ENCODE peak calls at places on chromosome 9, in six cellular contexts. S, B, M, V, Z and E are unnamed samples. For H3K4me1, the result is how much of the 10 kb centered on the place peaks cover.

GRCh38 chr9:3281399-3281798 is 244.4 kb downstream of the RFX3 start:
- DNase-seq in M (no peak), V (no peak), S (no peak), B (no peak), Z (no peak), E (no peak)

GRCh38 chr9:36892279-36892678 is 141.8 kb downstream of the PAX5 start:
- DNase-seq in S (no peak), B (no peak), M (no peak), Z (no peak), V (no peak), E (no peak)

GRCh38 chr9:130356033-130356432 is 88.7 kb upstream of the ASS1 start:
- DNase-seq in M (peak), S (no peak), B (no peak), V (no peak), Z (no peak), E (peak)

GRCh38 chr9:91560301-91560700 is 136.7 kb upstream of the NFIL3 start:
- DNase-seq in V (no peak), S (no peak), B (no peak), M (no peak), Z (no peak), E (no peak)

GRCh38 chr9:115992834-115993233 is 160.8 kb upstream of the PAPPA start:
- DNase-seq in B (no peak), V (no peak), M (no peak), Z (no peak), S (no peak), E (no peak)

GRCh38 chr9:131087354-131087893 is 8.9 kb upstream of the AIF1L start:
- DNase-seq in M (no peak), S (no peak), V (no peak), B (no peak), Z (no peak), E (no peak)

GRCh38 chr9:27188426-27188825 is 79.4 kb downstream of the TEK start:
- DNase-seq in Z (no peak), V (no peak), S (no peak), M (no peak), B (no peak), E (no peak)

GRCh38 chr9:120783611-120784047 is 9.6 kb downstream of the FBXW2 start:
- DNase-seq in M (no peak), S (no peak), B (no peak), V (no peak), Z (no peak), E (no peak)

GRCh38 chr9:79988126-79988525 is 416.4 kb downstream of the TLE4 start:
- DNase-seq in Z (no peak), S (no peak), M (no peak), B (no peak), V (no peak), E (no peak)

GRCh38 chr9:7862170-7862569 is 62.6 kb upstream of the DMAC1 start:
- DNase-seq in V (no peak), S (no peak), Z (no peak), M (no peak), B (no peak), E (no peak)

GRCh38 chr9:74645007-74645639 is 148.0 kb downstream of the RORB start:
- DNase-seq in V (no peak), Z (no peak), S (no peak), B (peak), M (no peak), E (peak)

GRCh38 chr9:81787747-81788632 is 98.6 kb upstream of the TLE1 start:
- DNase-seq in Z (peak), V (peak), M (peak), B (no peak), S (no peak), E (no peak)

GRCh38 chr9:134492281-134492691 is 149.3 kb upstream of the COL5A1 start:
- DNase-seq in V (peak), S (no peak), M (no peak), Z (peak), B (no peak), E (no peak)

GRCh38 chr9:35168963-35169362 is 7.2 kb downstream of the UNC13B start:
- DNase-seq in B (no peak), Z (no peak), M (no peak), S (no peak), V (no peak), E (no peak)

GRCh38 chr9:135248111-135248510 is 160.6 kb downstream of the OLFM1 start:
- DNase-seq in M (no peak), B (no peak), S (no peak), V (no peak), Z (no peak), E (peak)

GRCh38 chr9:86262436-86262835 is 3.0 kb upstream of the C9orf153 start:
- DNase-seq in V (no peak), Z (no peak), M (no peak), S (no peak), B (no peak), E (no peak)

GRCh38 chr9:19924090-19924489 is 135.3 kb upstream of the SLC24A2 start:
- DNase-seq in M (no peak), V (no peak), B (no peak), S (no peak), Z (no peak), E (no peak)

GRCh38 chr9:98789765-98790600 is 6.4 kb downstream of the ANKS6 start:
- DNase-seq in S (no peak), M (no peak), V (peak), Z (no peak), B (no peak), E (no peak)

GRCh38 chr9:106069241-106069640 is 374.9 kb downstream of the TMEM38B start:
- DNase-seq in Z (no peak), B (no peak), M (no peak), S (no peak), V (no peak), E (no peak)

GRCh38 chr9:33223696-33224095 is 16.3 kb upstream of the SPINK4 start:
- DNase-seq in B (peak), Z (no peak), V (no peak), M (no peak), S (no peak), E (no peak)

GRCh38 chr9:80954521-80954920 is 734.8 kb downstream of the TLE1 start:
- DNase-seq in M (peak), Z (no peak), V (no peak), S (no peak), B (no peak), E (no peak)

GRCh38 chr9:69444021-69444420 is 119.0 kb downstream of the ENTREP1 start:
- DNase-seq in Z (no peak), V (no peak), S (no peak), B (no peak), M (no peak), E (no peak)

GRCh38 chr9:87812375-87813118 is 70.1 kb upstream of the SPATA31E1 start:
- DNase-seq in S (no peak), B (peak), M (peak), V (no peak), Z (no peak), E (no peak)

GRCh38 chr9:110452227-110452801 is 114.7 kb upstream of the TXNDC8 start:
- DNase-seq in Z (no peak), V (no peak), S (no peak), B (peak), M (no peak), E (no peak)

GRCh38 chr9:131657031-131657377 is 82.9 kb downstream of the RAPGEF1 start:
- DNase-seq in V (no peak), S (no peak), M (no peak), Z (no peak), B (peak), E (no peak)

GRCh38 chr9:83061036-83061435 is 1.9 kb downstream of the RASEF start:
- DNase-seq in Z (no peak), V (no peak), M (peak), S (no peak), B (no peak), E (no peak)

GRCh38 chr9:83065233-83065632 is 2.3 kb upstream of the RASEF start:
- DNase-seq in Z (no peak), M (no peak), B (no peak), V (no peak), S (no peak), E (no peak)

GRCh38 chr9:83062011-83062652 is 810 bp downstream of the RASEF start:
- DNase-seq in V (no peak), Z (no peak), M (peak), S (peak), B (no peak), E (peak)

GRCh38 chr9:83060557-83060956 is 2.4 kb downstream of the RASEF start:
- DNase-seq in M (peak), S (peak), V (no peak), Z (no peak), B (no peak), E (no peak)

DNA sequence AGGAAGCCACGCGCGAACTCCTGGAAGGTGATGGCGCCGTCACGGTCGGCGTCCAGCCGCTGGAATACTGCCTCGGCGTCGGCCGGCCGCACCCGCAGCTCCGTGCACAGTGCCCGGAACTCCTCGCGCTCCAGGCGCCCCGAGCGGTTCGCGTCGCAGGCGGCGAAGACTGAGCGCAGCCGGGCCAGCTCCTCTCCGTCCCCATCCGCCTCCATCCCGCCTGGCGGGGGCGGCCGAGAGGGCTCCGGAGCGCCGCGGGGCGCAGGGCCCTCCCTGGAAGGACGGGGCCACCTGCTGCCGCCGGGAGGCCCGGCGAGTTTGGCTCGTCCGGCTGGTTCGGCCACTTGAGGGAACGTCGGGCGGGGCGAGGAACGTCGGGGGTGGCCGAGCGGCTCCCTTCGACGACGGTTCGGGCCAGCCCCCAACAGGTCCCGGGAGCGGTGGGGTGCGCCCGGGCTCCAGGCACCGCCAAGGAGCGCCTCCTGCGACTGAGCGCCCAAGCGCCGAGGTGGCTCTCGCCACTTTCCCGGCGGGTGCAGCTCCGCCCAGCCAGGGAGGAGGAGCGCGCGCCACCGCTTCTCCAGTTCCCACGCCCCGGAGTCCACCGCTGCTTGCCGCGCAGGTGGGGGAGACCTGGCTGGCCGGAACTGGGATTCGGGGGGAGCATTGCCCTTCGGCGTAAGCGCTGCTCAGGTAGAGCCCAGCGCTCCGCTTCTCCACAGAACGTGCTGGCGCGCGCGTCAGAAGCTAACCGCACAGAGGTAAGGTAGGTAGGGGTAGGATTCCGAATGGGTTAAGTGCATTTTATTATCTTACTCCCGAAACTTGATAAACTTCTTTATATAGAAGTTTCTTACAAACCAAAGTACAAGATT is at the start of gene RASEF:
- DNase-seq in M (peak), V (no peak), S (peak), B (no peak), Z (no peak), E (peak)
- TF ChIP-seq CTCF in M (no peak), V (no peak), S (no peak), B (no peak), Z (no peak), E (no peak)

GRCh38 chr9:127961166-127961490 is 19.7 kb downstream of the EEIG1 start:
- DNase-seq in Z (no peak), B (no peak), S (peak), M (no peak), V (peak), E (no peak)
- H3K4me1 ChIP-seq in Z (half or more), B (half or more), S (under half), M (half or more), V (half or more), E (half or more)

GRCh38 chr9:438066-438465 is 223.4 kb downstream of the DOCK8 start:
- DNase-seq in S (no peak), M (no peak), B (no peak), V (no peak), Z (no peak), E (no peak)
- H3K4me3 ChIP-seq in S (no peak), M (no peak), B (no peak), V (no peak), Z (no peak), E (no peak)

GRCh38 chr9:22100626-22101025 is 91.5 kb upstream of the CDKN2B start:
- DNase-seq in M (no peak), S (no peak), Z (no peak), B (peak), V (no peak), E (no peak)
- TF ChIP-seq CTCF in M (no peak), S (no peak), Z (no peak), B (peak), V (no peak), E (no peak)

DNA sequence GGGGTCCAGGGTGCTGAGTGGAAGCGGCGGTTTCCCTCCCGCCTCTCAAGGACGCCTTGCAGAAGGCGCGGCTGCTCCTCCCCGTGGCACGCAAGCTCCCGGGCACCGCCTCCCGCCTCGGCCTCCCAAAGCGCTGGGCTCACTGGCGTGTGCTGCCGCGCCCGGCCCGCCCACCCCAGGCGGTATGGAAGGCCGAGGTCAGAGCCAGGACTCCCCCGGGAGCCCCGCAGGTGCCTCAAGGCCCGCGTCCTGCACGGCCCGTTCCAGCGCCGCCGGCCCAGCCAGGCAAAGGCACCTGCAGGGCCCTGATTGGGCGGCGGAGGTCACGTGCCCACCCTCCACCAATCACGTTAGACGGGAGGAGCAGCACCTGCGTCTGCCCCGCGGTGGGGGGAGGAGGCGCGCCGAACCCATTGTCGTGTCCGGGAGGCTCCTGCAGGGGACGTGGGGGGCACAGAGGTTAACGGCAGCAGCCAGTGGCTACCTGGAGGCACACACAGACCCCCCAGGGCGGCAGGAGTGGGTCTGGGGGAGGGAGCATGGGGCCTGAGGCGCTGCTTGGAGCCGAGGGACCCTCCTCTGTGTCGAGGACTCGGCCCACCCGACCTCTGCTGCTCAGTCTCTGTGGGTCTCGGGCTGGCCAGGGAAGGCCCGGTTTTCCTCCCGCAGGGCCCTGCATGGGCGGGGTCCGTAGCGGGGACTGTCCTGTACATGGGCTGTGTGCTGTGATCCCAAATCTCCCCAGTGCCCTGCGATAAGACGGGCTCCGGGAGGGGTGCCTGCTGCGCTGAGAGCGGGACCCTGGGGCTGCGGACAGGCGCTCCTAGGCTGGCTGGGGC is 2.0 kb upstream of the LCN12 start:
- DNase-seq in B (peak), Z (peak), V (peak), S (peak), M (peak), E (peak)
- H3K4me1 ChIP-seq in B (under half), Z (half or more), V (under half), S (under half), M (under half), E (under half)

DNA sequence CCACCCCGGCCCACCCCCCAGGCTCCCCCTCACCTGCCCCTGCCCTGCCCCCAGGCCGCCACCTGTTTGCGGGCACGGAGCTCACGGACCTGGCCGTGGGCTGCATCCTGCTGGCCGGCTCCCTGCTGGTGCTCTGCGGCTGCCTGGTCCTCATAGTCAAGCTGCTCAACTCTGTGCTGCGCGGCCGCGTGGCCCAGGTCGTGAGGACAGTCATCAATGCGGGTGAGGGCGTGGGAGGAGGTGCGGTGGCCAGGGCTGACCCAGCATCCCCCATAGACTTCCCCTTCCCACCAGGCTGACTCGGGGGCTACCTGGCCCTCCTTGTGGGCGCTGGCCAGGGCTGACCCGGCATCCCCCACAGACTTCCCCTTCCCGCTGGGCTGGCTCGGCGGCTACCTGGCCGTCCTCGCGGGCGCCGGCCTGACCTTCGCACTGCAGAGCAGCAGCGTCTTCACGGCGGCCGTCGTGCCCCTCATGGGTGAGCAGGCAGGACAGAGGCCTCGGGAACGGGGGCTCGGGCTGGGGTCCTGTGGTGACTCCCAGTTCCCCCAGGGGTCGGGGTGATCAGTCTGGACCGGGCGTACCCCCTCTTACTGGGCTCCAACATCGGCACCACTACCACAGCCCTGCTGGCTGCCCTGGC is 3.5 kb downstream of the SLC34A3 start:
- DNase-seq in S (no peak), Z (no peak), V (no peak), M (no peak), B (no peak), E (no peak)
- H3K4me3 ChIP-seq in S (no peak), Z (no peak), V (no peak), M (no peak), B (no peak), E (no peak)

DNA sequence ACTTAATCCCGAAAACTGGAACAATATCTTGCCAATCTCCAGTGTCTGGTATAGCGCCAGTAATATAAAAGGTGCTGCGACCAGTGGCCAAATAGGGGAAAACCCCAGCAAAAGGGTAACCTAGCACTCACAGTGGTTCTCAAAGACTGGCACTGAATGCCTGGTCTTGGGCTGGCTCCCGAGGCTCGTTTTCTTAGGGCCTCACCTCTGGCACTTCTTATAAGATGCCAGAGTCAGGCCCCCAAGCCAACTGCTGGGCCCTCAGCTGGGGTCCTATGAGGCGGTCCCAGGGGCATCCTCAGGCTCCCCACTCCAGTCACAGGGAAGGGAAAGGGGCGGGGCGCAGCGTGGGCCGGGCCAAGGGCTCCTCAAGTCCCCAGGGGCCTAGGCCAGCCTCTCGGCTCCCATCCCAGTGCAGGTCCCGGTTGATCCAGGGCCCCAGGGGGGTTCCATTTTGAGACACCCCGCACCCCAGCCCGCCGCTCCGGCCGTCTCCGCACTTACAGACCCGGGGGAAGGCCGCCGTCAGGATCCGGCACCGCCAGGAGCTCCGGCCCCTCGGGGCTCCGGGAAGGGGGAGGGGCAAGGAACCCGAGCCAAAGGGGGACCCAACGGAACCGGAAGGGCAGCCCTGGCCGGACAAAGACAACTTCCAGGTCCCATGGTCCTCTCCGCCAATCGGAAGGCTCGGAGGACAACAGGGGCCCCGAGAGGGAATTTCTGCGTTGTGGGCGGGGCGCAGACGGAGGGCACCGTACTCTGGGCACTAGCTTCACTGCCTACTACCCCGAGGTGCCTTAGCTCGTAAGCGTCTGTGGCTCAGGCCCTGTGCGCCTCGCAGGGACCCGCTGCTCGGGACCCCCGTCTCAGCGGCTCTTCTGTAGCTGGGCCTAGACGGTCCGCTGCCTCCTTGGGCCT is at the start of gene ZBTB26:
- DNase-seq in B (peak), S (peak), Z (peak), M (peak), V (peak), E (peak)
- TF ChIP-seq CTCF in B (peak), S (no peak), Z (no peak), M (no peak), V (no peak), E (no peak)

GRCh38 chr9:14301006-14301405 is 12.9 kb downstream of the NFIB start:
- DNase-seq in S (no peak), V (no peak), Z (no peak), M (no peak), B (no peak), E (no peak)
- H3K4me1 ChIP-seq in S (under half), V (under half), Z (half or more), M (under half), B (under half), E (under half)

GRCh38 chr9:92962303-92962649 is 15.0 kb downstream of the FGD3 start:
- DNase-seq in M (no peak), B (no peak), S (no peak), Z (no peak), V (no peak), E (no peak)
- H3K4me3 ChIP-seq in M (no peak), B (no peak), S (no peak), Z (no peak), V (no peak), E (no peak)

GRCh38 chr9:137647096-137647709 is 28.4 kb downstream of the EHMT1 start:
- DNase-seq in M (no peak), B (no peak), V (no peak), Z (no peak), S (no peak), E (no peak)
- TF ChIP-seq CTCF in M (no peak), B (no peak), V (no peak), Z (no peak), S (no peak), E (no peak)